ENCODE peak calls at places on chromosomes 4 and X, in seven cellular contexts. L, M, J, Y, N, T and D are unnamed samples.

GRCh38 chr4:101711590-101712255 is 78.8 kb upstream of the BANK1 start:
- DNase-seq in L (no peak), M (no peak), J (no peak), Y (no peak), N (no peak), T (no peak), D (no peak)

GRCh38 chr4:86892639-86892965 is 380 bp upstream of the C4orf36 start:
- DNase-seq in L (no peak), M (no peak), J (no peak), Y (no peak), N (no peak), T (no peak), D (no peak)

GRCh38 chrX:70046978-70047377 is 2.8 kb downstream of the AWAT2 start:
- DNase-seq in L (no peak), M (no peak), J (no peak), Y (no peak), N (no peak), T (no peak), D (no peak)

GRCh38 chr4:52996261-52997131 is 134.4 kb downstream of the RASL11B start:
- DNase-seq in L (no peak), M (peak), J (no peak), Y (no peak), N (no peak), T (no peak), D (no peak)

GRCh38 chrX:47992093-47992375 is 11.8 kb downstream of the ZNF182 start:
- DNase-seq in L (no peak), M (no peak), J (no peak), Y (no peak), N (no peak), T (no peak), D (no peak)

GRCh38 chr4:165449333-165449732 is 70.5 kb downstream of the CPE start:
- DNase-seq in L (no peak), M (no peak), J (no peak), Y (no peak), N (no peak), T (no peak), D (no peak)

GRCh38 chrX:51459125-51459524 is 37.3 kb downstream of the NUDT11 start:
- DNase-seq in L (no peak), M (no peak), J (peak), Y (peak), N (no peak), T (peak), D (peak)

GRCh38 chr4:146439999-146440398 is 81.7 kb downstream of the SLC10A7 start:
- DNase-seq in L (no peak), M (no peak), J (no peak), Y (no peak), N (no peak), T (no peak), D (no peak)

GRCh38 chr4:39526283-39526682 is 956 bp downstream of the UGDH start:
- DNase-seq in L (no peak), M (peak), J (no peak), Y (no peak), N (no peak), T (no peak), D (no peak)

GRCh38 chr4:55524844-55525571 is 21.7 kb downstream of the CLOCK start:
- DNase-seq in L (no peak), M (no peak), J (no peak), Y (no peak), N (no peak), T (no peak), D (no peak)

GRCh38 chr4:73257995-73258667 is 467 bp downstream of the ANKRD17 start:
- DNase-seq in L (no peak), M (peak), J (peak), Y (no peak), N (peak), T (peak), D (no peak)

GRCh38 chr4:157114671-157115070 is 38.7 kb downstream of the GLRB start:
- DNase-seq in L (no peak), M (no peak), J (no peak), Y (no peak), N (no peak), T (no peak), D (no peak)

GRCh38 chr4:38144029-38144428 is 183.8 kb downstream of the PTTG2 start:
- DNase-seq in L (no peak), M (no peak), J (no peak), Y (no peak), N (no peak), T (no peak), D (no peak)

GRCh38 chrX:151402719-151403390 is 5.8 kb downstream of the VMA21 start:
- DNase-seq in L (no peak), M (peak), J (no peak), Y (no peak), N (no peak), T (no peak), D (peak)

GRCh38 chr4:79217043-79217442 is 108.8 kb downstream of the NAA11 start:
- DNase-seq in L (no peak), M (no peak), J (no peak), Y (no peak), N (no peak), T (no peak), D (no peak)

GRCh38 chr4:67750691-67751090 is 3.5 kb downstream of the GNRHR start:
- DNase-seq in L (no peak), M (no peak), J (no peak), Y (no peak), N (no peak), T (no peak), D (no peak)

GRCh38 chrX:147626605-147627004 is 285.1 kb upstream of the FMR1 start:
- DNase-seq in L (no peak), M (no peak), J (no peak), Y (no peak), N (no peak), T (no peak), D (no peak)

GRCh38 chr4:56979674-56980073 is 978 bp downstream of the POLR2B start:
- DNase-seq in L (no peak), M (no peak), J (peak), Y (no peak), N (no peak), T (peak), D (no peak)

GRCh38 chrX:133970021-133970550 is 15.3 kb downstream of the GPC3 start:
- DNase-seq in L (no peak), M (no peak), J (no peak), Y (no peak), N (no peak), T (no peak), D (no peak)

GRCh38 chrX:107154787-107155620 is 36.4 kb upstream of the RBM41 start:
- DNase-seq in L (no peak), M (no peak), J (peak), Y (no peak), N (peak), T (peak), D (no peak)

GRCh38 chr4:69727924-69728323 is 32.5 kb downstream of the SULT1B1 start:
- DNase-seq in L (no peak), M (no peak), J (no peak), Y (no peak), N (no peak), T (no peak), D (no peak)

GRCh38 chr4:131093303-131093702 is 1997.4 kb downstream of the C4orf33 start:
- DNase-seq in L (no peak), M (no peak), J (no peak), Y (no peak), N (no peak), T (no peak), D (no peak)

GRCh38 chr4:83195280-83195679 is 80.8 kb upstream of the PLAC8 start:
- DNase-seq in L (no peak), M (no peak), J (no peak), Y (no peak), N (no peak), T (no peak), D (no peak)
- TF ChIP-seq JUND in L (no peak), M (no peak), J (no peak), Y (no peak), N (no peak), T (no peak), D (no peak)

GRCh38 chrX:129957241-129958099 is 25.0 kb upstream of the BCORL1 start:
- DNase-seq in L (peak), M (peak), J (peak), Y (peak), N (no peak), T (no peak), D (peak)
- TF ChIP-seq JUND in L (no peak), M (no peak), J (peak), Y (no peak), N (no peak), T (no peak), D (no peak)

GRCh38 chr4:173073939-173074500 is 94.6 kb upstream of the GALNT7 start:
- DNase-seq in L (no peak), M (no peak), J (no peak), Y (no peak), N (no peak), T (no peak), D (no peak)

GRCh38 chr4:173074501-173074946 is 94.1 kb upstream of the GALNT7 start:
- DNase-seq in L (no peak), M (no peak), J (no peak), Y (peak), N (peak), T (no peak), D (peak)

DNA sequence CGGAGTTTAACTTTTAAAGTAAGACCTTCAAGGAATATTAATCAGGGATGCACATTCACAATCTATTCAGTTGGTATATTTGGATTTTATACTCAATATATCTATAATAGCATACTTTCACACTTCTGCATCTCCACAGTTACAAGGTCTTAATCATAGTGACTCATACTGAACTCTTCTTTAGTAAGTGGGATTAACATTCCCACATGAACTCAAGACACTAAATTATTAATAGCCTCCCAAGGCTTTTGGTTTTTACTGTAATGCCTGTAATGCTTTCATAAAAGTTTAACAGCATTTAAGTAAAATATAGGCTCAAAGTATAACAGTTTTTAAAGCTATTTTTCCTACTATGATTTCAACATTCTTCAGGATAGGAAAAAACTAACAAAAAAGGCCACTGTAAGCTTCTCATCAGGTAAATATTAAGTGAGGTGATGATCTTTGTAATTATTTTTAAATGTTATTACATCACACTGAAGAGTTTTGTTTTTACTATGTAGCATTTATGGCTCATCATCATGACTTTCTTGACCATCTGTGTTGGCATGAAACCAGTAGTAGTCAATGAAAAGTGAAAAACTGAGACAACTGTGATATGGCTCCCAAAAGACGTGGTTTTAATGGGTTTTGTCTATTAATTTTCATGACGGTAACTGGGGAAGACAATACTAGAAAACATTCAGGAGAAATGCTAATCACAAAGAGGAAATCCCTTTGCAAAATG is 91.5 kb upstream of the GALNT7 start:
- DNase-seq in L (no peak), M (no peak), J (no peak), Y (no peak), N (no peak), T (no peak), D (no peak)
- TF ChIP-seq JUND in L (no peak), M (no peak), J (no peak), Y (no peak), N (no peak), T (no peak), D (no peak)

GRCh38 chr4:128288689-128289106 is 1.1 kb upstream of the PGRMC2 start:
- DNase-seq in L (peak), M (no peak), J (peak), Y (no peak), N (no peak), T (no peak), D (no peak)
- TF ChIP-seq JUND in L (no peak), M (no peak), J (no peak), Y (no peak), N (no peak), T (no peak), D (no peak)

GRCh38 chr4:163564221-163564720 is 69.8 kb downstream of the TMA16 start:
- DNase-seq in L (no peak), M (no peak), J (no peak), Y (no peak), N (no peak), T (no peak), D (no peak)
- TF ChIP-seq JUND in L (no peak), M (no peak), J (no peak), Y (no peak), N (no peak), T (no peak), D (no peak)

DNA sequence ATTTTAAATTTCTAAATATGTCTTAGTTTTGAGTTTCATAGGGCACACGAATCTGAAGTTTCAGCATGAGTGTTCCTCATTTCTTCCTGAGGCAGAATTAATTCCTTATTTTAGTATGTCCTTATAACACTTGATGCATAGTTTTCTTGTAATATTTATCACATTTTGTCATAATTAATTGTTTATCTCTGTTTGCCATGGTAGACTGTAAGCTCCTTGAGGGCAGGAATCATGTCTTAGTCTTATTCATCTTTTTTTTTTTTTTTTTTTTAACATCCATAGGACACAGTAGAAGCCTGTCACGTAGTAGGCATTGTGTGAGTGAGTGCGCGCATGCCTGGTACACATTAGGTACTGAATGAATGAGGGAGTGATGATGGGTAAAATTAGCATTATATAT is 131.7 kb downstream of the STAG2 start:
- DNase-seq in L (no peak), M (no peak), J (no peak), Y (no peak), N (no peak), T (no peak), D (no peak)
- TF ChIP-seq JUND in L (no peak), M (no peak), J (no peak), Y (no peak), N (no peak), T (no peak), D (no peak)